ENCODE peak calls at places on chromosomes 6 and 20, in nine cellular contexts. O is NCI-H1417; H is BJ; Y is GF-D8; A is stimulated activated CD4-positive, alpha-beta T cell treated with anti-CD3 and anti-CD28 coated beads, Interleukin-15, amount 100 ng/mL, for 1 hour; J is hypothalamus; C is AG10803; X is HT1080; L is glomerular endothelial cell. I is an unnamed sample.

GRCh38 chr6:36042618-36043260 is 15.1 kb downstream of the MAPK14 start:
- DNase-seq in A (no peak), J (no peak), Y (no peak), L (no peak), X (no peak), C (no peak), O (no peak), H (no peak), I (no peak)

GRCh38 chr6:125668071-125668470 is 81.4 kb upstream of the HEY2 start:
- DNase-seq in X (no peak), L (no peak), Y (no peak), A (no peak), J (no peak), O (no peak), H (no peak), C (no peak), I (no peak)

GRCh38 chr6:33017694-33018353 is 8.4 kb upstream of the HLA-DOA start:
- DNase-seq in L (no peak), Y (no peak), J (no peak), C (no peak), A (no peak), H (no peak), O (no peak), X (no peak), I (no peak)

GRCh38 chr6:150030611-150031010 is 5.3 kb upstream of the RAET1L start:
- DNase-seq in A (no peak), J (no peak), L (no peak), C (no peak), X (no peak), O (no peak), H (no peak), Y (no peak), I (no peak)

GRCh38 chr6:9896806-9897205 is 518.1 kb downstream of the TFAP2A start:
- DNase-seq in Y (no peak), L (no peak), H (no peak), C (no peak), A (no peak), J (no peak), O (no peak), X (peak), I (no peak)

GRCh38 chr20:6095409-6095808 is 27.4 kb downstream of the FERMT1 start:
- DNase-seq in J (no peak), X (no peak), O (no peak), Y (no peak), C (no peak), A (no peak), H (no peak), L (no peak), I (no peak)

GRCh38 chr6:56909115-56909907 is 45.6 kb upstream of the BEND6 start:
- DNase-seq in A (no peak), J (no peak), X (peak), Y (no peak), O (no peak), L (no peak), C (no peak), H (no peak), I (no peak)

GRCh38 chr6:35624341-35625070 is 64.2 kb downstream of the FKBP5 start:
- DNase-seq in O (no peak), L (no peak), Y (no peak), J (no peak), A (no peak), X (peak), H (no peak), C (peak), I (no peak)

GRCh38 chr6:72522735-72523141 is 99.1 kb upstream of the KCNQ5 start:
- DNase-seq in Y (no peak), L (no peak), X (peak), A (peak), C (no peak), J (no peak), O (peak), H (no peak), I (no peak)

GRCh38 chr6:149614352-149614751 is 34.2 kb downstream of the KATNA1 start:
- DNase-seq in Y (no peak), H (no peak), A (no peak), X (no peak), O (no peak), L (no peak), J (no peak), C (peak), I (no peak)

GRCh38 chr6:257774-258173 is 34.5 kb upstream of the DUSP22 start:
- DNase-seq in C (no peak), X (no peak), O (no peak), H (no peak), A (no peak), L (no peak), J (no peak), Y (no peak), I (no peak)

I was measured in GOT3.